ENCODE peak calls at places on chromosomes 4 and X, in ten cellular contexts. R is kidney tubule cell; U is AG08396; E is WERI-Rb-1; P is lung; Z is type B pancreatic cell; Q is stimulated activated CD8-positive, alpha-beta memory T cell treated with anti-CD3 and anti-CD28 coated beads, Interleukin-4, amount 100 ng/mL, for 24 hours; V is neural progenitor cell; S is foreskin melanocyte; C is amygdala. D is an unnamed sample.
A peak's percentile ranks its signal among the peaks of the same experiment; 100 is the strongest.

GRCh38 chr4:128525387-128525786 is 237.8 kb upstream of the PGRMC2 start:
- DNase-seq in S (no peak), Z (no peak), E (no peak), P (no peak), U (no peak), V (no peak), Q (no peak), C (no peak), R (peak; percentile 19), D (no peak)

GRCh38 chrX:131895002-131895401 is 128.1 kb upstream of the STK26 start:
- DNase-seq in Q (no peak), U (no peak), P (no peak), V (no peak), Z (no peak), E (no peak), C (no peak), R (peak; percentile 2), S (no peak), D (no peak)

GRCh38 chr4:4519296-4519898 is 22.5 kb downstream of the STX18 start:
- DNase-seq in R (peak; percentile 18), Q (no peak), C (no peak), U (no peak), E (no peak), P (no peak), V (peak; percentile 41), Z (no peak), S (no peak), D (no peak)

GRCh38 chr4:119080721-119081541 is 54.7 kb upstream of the MYOZ2 start:
- DNase-seq in C (no peak), Z (no peak), E (no peak), R (peak; percentile 76), P (no peak), Q (no peak), S (peak; percentile 13), U (no peak), V (no peak), D (no peak)

GRCh38 chr4:151407466-151408379 is 1.3 kb upstream of the FHIP1A start:
- DNase-seq in P (peak; percentile 36), Z (no peak), U (no peak), V (peak; percentile 10), Q (no peak), E (no peak), R (peak; percentile 49), C (peak; percentile 1), S (no peak), D (no peak)

GRCh38 chrX:40158036-40158706 is 60.4 kb upstream of the BCOR start:
- DNase-seq in U (peak; percentile 86), Q (no peak), C (no peak), Z (no peak), P (no peak), R (peak; percentile 44), E (peak; percentile 53), S (no peak), V (peak; percentile 83), D (no peak)

GRCh38 chr4:185109736-185110135 is 33.3 kb upstream of the SLC25A4 start:
- DNase-seq in S (no peak), V (no peak), C (no peak), Z (no peak), E (no peak), U (no peak), P (no peak), R (no peak), Q (no peak), D (no peak)

GRCh38 chr4:162506253-162506652 is 342.5 kb upstream of the FSTL5 start:
- DNase-seq in R (no peak), P (no peak), C (no peak), V (no peak), Z (no peak), Q (no peak), E (no peak), U (no peak), S (no peak), D (no peak)

GRCh38 chr4:8765084-8765483 is 106.6 kb downstream of the HMX1 start:
- DNase-seq in C (no peak), S (no peak), P (no peak), E (no peak), R (no peak), V (no peak), Z (no peak), U (no peak), Q (no peak), D (no peak)

GRCh38 chr4:166535865-166536264 is 662.8 kb downstream of the TLL1 start:
- DNase-seq in P (no peak), U (no peak), V (no peak), E (no peak), Z (no peak), R (no peak), C (no peak), Q (no peak), S (no peak), D (no peak)

GRCh38 chr4:187183826-187184225 is 460.2 kb upstream of the FAT1 start:
- DNase-seq in R (no peak), U (no peak), P (no peak), C (no peak), E (no peak), Z (no peak), S (no peak), V (no peak), Q (no peak), D (no peak)

GRCh38 chr4:63528592-63528991 is 880.7 kb downstream of the TECRL start:
- DNase-seq in Z (no peak), R (no peak), P (no peak), S (peak; percentile 5), V (no peak), E (no peak), Q (no peak), U (no peak), C (no peak), D (no peak)

GRCh38 chrX:40446927-40447326 is 133.8 kb upstream of the ATP6AP2 start:
- DNase-seq in U (no peak), V (no peak), C (no peak), P (no peak), R (no peak), Q (no peak), S (no peak), Z (no peak), E (no peak), D (no peak)

GRCh38 chr4:72817012-72817411 is 248.0 kb upstream of the ADAMTS3 start:
- DNase-seq in V (no peak), Z (no peak), E (no peak), S (no peak), C (no peak), P (no peak), U (no peak), R (no peak), Q (no peak), D (peak; percentile 6)

GRCh38 chr4:174631901-174632758 is 109.8 kb upstream of the HPGD start:
- DNase-seq in E (no peak), V (peak; percentile 61), C (no peak), Z (no peak), Q (no peak), R (peak; percentile 58), S (peak; percentile 42), P (no peak), U (peak; percentile 12), D (peak; percentile 0)